ENCODE peak calls at places on chromosomes 2 and 18, in eight cellular contexts. Z is GM12878, V is stomach, Q is transverse colon, C is HCT116, D is endothelial cell of umbilical vein, N is breast epithelium, J is GM23338. Y is an unnamed sample.

GRCh38 chr2:224591245-224591644 is 6.1 kb upstream of the CUL3 start:
- DNase-seq in D (no peak), Q (no peak), N (no peak), J (no peak), Z (no peak), C (no peak), V (no peak), Y (no peak)

GRCh38 chr18:5106730-5107129 is 90.3 kb downstream of the AKAIN1 start:
- DNase-seq in D (no peak), Q (no peak), Z (no peak), C (no peak), N (no peak), J (peak; percentile 60), V (no peak), Y (no peak)

GRCh38 chr2:19810148-19810547 is 91.6 kb downstream of the TTC32 start:
- DNase-seq in D (no peak), N (no peak), Z (no peak), Q (no peak), C (no peak), J (no peak), V (no peak), Y (no peak)

GRCh38 chr2:207416111-207416510 is 113.7 kb upstream of the CREB1 start:
- DNase-seq in D (peak; percentile 35), N (no peak), Z (no peak), J (no peak), V (peak; percentile 42), C (no peak), Q (no peak), Y (no peak)

GRCh38 chr2:239802101-239802649 is 223.0 kb downstream of the NDUFA10 start:
- DNase-seq in J (no peak), N (no peak), C (no peak), Z (no peak), D (no peak), V (peak; percentile 20), Q (no peak), Y (no peak)

GRCh38 chr18:3219621-3220335 is at the start of gene MYOM1:
- DNase-seq in V (no peak), C (no peak), Q (no peak), Z (no peak), D (no peak), J (no peak), N (no peak), Y (no peak)

GRCh38 chr2:201559067-201559710 is 84.1 kb downstream of the TMEM237 start:
- DNase-seq in C (no peak), D (no peak), N (no peak), Z (no peak), V (no peak), Q (no peak), J (no peak), Y (no peak)

GRCh38 chr18:11660691-11661090 is 28.4 kb upstream of the GNAL start:
- DNase-seq in Q (no peak), Z (no peak), N (no peak), C (no peak), D (no peak), V (no peak), J (no peak), Y (no peak)

GRCh38 chr2:132978840-132979239 is 308.8 kb upstream of the LYPD1 start:
- DNase-seq in Z (peak; percentile 51), C (no peak), Q (no peak), N (peak; percentile 61), V (no peak), J (no peak), D (no peak), Y (no peak)

GRCh38 chr2:151029406-151030157 is 232.1 kb downstream of the RBM43 start:
- DNase-seq in N (no peak), C (no peak), J (no peak), D (no peak), Z (no peak), V (no peak), Q (no peak), Y (no peak)

GRCh38 chr2:199606193-199606780 is 148.5 kb upstream of the SATB2 start:
- DNase-seq in N (no peak), Z (no peak), J (peak; percentile 55), D (no peak), C (no peak), Q (no peak), V (no peak), Y (no peak)

GRCh38 chr2:237651761-237652160 is 24.4 kb downstream of the LRRFIP1 start:
- DNase-seq in J (no peak), Q (no peak), Z (no peak), N (no peak), C (no peak), V (no peak), D (no peak), Y (no peak)

GRCh38 chr2:69620870-69621269 is 22.7 kb downstream of the AAK1 start:
- DNase-seq in V (no peak), Q (no peak), C (no peak), N (no peak), J (no peak), D (no peak), Z (no peak), Y (no peak)

GRCh38 chr2:54604771-54605350 is 118.6 kb upstream of the EML6 start:
- DNase-seq in V (no peak), D (peak; percentile 85), Q (no peak), Z (no peak), C (no peak), N (no peak), J (no peak), Y (no peak)
- TF ChIP-seq POLR2AphosphoS5 in V (no peak), D (no peak), Q (no peak), Z (no peak), C (no peak), N (no peak), J (no peak), Y (no peak)

DNA sequence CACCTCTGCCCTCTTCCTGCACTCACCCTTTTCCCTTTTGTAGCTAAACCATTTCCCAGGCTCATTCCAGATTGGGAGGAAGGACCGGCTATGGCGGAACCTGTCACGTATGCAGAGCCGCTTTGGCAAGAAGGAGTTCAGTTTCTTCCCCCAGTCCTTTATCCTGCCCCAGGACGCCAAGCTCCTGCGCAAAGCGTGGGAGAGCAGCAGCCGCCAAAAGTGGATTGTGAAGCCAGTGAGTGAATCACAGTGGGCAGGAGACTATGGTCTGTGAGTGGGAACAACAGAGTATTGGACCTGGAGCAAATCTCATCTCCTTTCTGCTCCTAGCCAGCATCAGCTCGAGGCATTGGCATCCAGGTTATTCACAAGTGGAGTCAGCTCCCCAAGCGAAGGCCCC is 35.0 kb upstream of the CYP27A1 start:
- DNase-seq in D (no peak), J (no peak), N (peak; percentile 53), C (no peak), Z (no peak), Q (no peak), V (no peak), Y (no peak)
- H3K27ac ChIP-seq in D (no peak overlapping the region), J (no peak overlapping the region), N (peak overlapping the region; percentile 88), C (no peak overlapping the region), Z (no peak overlapping the region), Q (no peak overlapping the region), V (no peak overlapping the region), Y (no peak overlapping the region)

GRCh38 chr2:180124273-180124881 is 117.3 kb upstream of the CWC22 start:
- DNase-seq in Z (peak; percentile 4), N (no peak), J (peak; percentile 70), V (no peak), C (peak; percentile 51), D (peak; percentile 54), Q (no peak), Y (peak; percentile 14)
- TF ChIP-seq CTCF in Z (peak; percentile 45), N (peak; percentile 42), J (peak; percentile 68), V (peak; percentile 63), C (peak; percentile 44), D (peak; percentile 33), Q (peak; percentile 56), Y (peak; percentile 23)

GRCh38 chr18:78199002-78199401 is 780.6 kb upstream of the SALL3 start:
- DNase-seq in C (no peak), D (no peak), Z (no peak), N (no peak), J (no peak), V (no peak), Q (no peak), Y (no peak)
- TF ChIP-seq POLR2AphosphoS5 in C (no peak), D (no peak), Z (no peak), N (no peak), J (no peak), V (no peak), Q (no peak), Y (no peak)

DNA sequence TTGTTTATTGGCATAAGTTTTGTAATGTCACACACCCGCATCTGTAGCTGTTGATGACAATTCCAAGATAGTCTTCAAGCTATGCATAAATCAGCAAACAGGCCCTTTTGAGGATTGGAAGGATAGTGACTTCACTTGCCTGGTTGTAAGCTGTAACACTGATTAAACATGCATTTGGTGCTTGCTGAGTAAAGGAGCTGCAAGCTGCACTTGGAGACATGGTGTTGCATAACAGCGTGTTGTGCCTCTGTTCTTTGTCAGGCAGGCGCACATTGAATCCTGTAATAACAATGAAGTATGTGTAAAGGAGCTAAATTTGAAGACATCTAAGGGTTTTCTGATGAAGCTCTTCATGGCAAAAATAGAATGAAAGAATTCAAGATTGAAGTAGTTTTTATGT is 68.7 kb upstream of the TTC27 start:
- DNase-seq in J (no peak), Z (no peak), V (no peak), Q (no peak), C (no peak), D (no peak), N (no peak), Y (peak; percentile 47)
- H3K27ac ChIP-seq in J (peak overlapping the region; percentile 62), Z (no peak overlapping the region), V (no peak overlapping the region), Q (peak overlapping the region; percentile 44), C (no peak overlapping the region), D (no peak overlapping the region), N (no peak overlapping the region), Y (peak overlapping the region; percentile 75)

Y was measured in HL-60.